ENCODE peak calls at places on chromosomes 12 and 14, in six cellular contexts. V is hepatocyte, G is nephron progenitor cell, J is uterus, U is BE2C, H is AG04449. T is an unnamed sample.

GRCh38 chr12:1518763-1519516 is 75.4 kb downstream of the FBXL14 start:
- DNase-seq in U (no peak), H (peak), G (no peak), V (peak), J (no peak), T (no peak)

GRCh38 chr14:83764656-83765055 is 1765.3 kb upstream of the FLRT2 start:
- DNase-seq in U (no peak), G (no peak), J (no peak), V (no peak), H (no peak), T (no peak)

GRCh38 chr12:98725481-98726247 is 80.6 kb downstream of the APAF1 start:
- DNase-seq in J (peak), H (peak), V (peak), G (peak), U (peak), T (peak)

GRCh38 chr12:32809846-32810245 is 54.1 kb upstream of the YARS2 start:
- DNase-seq in V (no peak), H (no peak), G (no peak), J (no peak), U (no peak), T (no peak)

GRCh38 chr12:123242083-123242904 is 9.1 kb downstream of the MTRFR start:
- DNase-seq in V (peak), H (no peak), J (no peak), G (no peak), U (no peak), T (no peak)

GRCh38 chr12:108214486-108214885 is 85.4 kb downstream of the WSCD2 start:
- DNase-seq in J (no peak), G (peak), H (no peak), V (peak), U (no peak), T (peak)

GRCh38 chr12:106585862-106586534 is 3.2 kb downstream of the RFX4 start:
- DNase-seq in U (no peak), V (peak), H (no peak), J (no peak), G (peak), T (peak)

GRCh38 chr12:16350682-16351081 is 3.2 kb downstream of the MGST1 start:
- DNase-seq in V (peak), J (peak), G (no peak), U (no peak), H (peak), T (no peak)

GRCh38 chr12:14775652-14776020 is 27.6 kb downstream of the WBP11 start:
- DNase-seq in U (no peak), H (no peak), G (no peak), J (no peak), V (no peak), T (no peak)

DNA sequence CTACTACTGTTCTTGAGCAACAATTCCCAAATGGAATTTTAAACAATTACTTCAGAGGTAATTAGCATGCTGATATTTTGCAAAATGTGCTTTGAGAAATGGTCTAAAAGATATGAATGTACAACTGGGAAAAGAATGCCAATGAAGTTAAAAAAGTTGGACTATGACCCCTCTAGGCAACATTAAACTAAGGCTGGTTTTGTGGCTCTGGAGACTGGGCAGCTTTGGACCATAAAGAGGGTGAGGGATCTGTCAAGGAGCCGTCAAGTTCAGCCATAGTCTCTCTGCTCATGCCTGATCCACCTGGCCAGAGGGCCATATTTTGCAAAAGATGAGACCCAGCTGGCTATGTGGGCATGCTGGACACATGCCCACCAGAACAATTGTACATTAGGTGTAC is 38.8 kb downstream of the CMAS start:
- DNase-seq in G (no peak), U (no peak), J (no peak), H (no peak), V (no peak), T (no peak)
- TF ChIP-seq CTCF in G (no peak), U (no peak), J (no peak), H (no peak), V (no peak), T (no peak)

GRCh38 chr14:58828298-58828697 is 190.5 kb downstream of the DACT1 start:
- DNase-seq in G (no peak), H (no peak), J (no peak), U (no peak), V (no peak), T (no peak)

GRCh38 chr14:58829594-58829993 is 191.8 kb downstream of the DACT1 start:
- DNase-seq in U (no peak), J (no peak), H (no peak), G (no peak), V (peak), T (no peak)

GRCh38 chr14:58824106-58824505 is 186.3 kb downstream of the DACT1 start:
- DNase-seq in G (no peak), V (no peak), U (no peak), J (no peak), H (no peak), T (no peak)

GRCh38 chr14:58824796-58825195 is 187.0 kb downstream of the DACT1 start:
- DNase-seq in G (no peak), V (no peak), H (no peak), J (no peak), U (no peak), T (no peak)

GRCh38 chr14:58826845-58827686 is 189.3 kb downstream of the DACT1 start:
- DNase-seq in J (no peak), U (no peak), H (no peak), G (no peak), V (no peak), T (no peak)
- TF ChIP-seq CTCF in J (no peak), U (peak), H (no peak), G (peak), V (peak), T (peak)

GRCh38 chr12:85951823-85952222 is 77.7 kb downstream of the NTS start:
- DNase-seq in G (no peak), V (peak), U (no peak), H (no peak), J (no peak), T (no peak)
- TF ChIP-seq CTCF in G (peak), V (peak), U (peak), H (peak), J (no peak), T (peak)

GRCh38 chr14:99034711-99035171 is 237.3 kb downstream of the BCL11B start:
- DNase-seq in J (no peak), G (no peak), H (no peak), V (no peak), U (no peak), T (no peak)
- TF ChIP-seq CTCF in J (no peak), G (no peak), H (no peak), V (no peak), U (no peak), T (no peak)

DNA sequence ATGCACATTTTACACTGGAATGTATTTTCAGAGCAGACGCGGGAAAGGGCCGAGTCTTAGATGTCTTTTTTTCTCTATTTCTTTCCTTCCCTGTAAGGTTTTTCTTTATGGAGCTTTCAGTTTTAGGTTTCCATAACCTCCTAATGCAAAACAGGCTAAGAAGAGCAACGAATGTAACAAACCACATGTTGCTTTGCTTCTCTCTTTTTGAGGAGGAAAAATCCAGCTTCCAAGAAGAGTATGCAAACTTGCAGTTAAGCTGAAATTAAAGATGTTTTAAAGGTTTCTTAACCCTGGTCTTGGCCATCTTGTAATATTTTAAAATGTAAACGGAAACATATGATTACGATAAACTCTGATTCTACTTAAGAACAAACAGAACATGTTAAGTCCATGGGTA is 86.9 kb downstream of the PRICKLE1 start:
- DNase-seq in U (no peak), G (no peak), H (no peak), J (no peak), V (no peak), T (no peak)
- TF ChIP-seq CTCF in U (no peak), G (no peak), H (no peak), J (no peak), V (no peak), T (no peak)

DNA sequence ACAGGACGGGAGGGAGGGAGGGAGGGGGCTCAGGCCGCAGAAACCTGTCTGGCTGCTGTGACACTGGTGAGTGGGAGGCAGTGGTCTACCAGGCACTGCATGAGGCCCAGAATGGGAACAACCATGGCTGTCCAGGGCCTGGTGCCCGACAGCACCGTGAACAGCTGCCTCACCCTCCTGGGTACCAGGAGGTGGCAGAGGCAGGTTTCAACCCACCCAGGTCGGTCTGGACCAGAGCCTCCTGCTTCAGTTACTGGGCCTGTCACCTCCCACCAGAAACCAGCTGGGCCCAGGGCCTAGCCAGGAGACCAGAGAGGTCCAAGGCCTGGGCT is 80.2 kb downstream of the ITPK1 start:
- DNase-seq in H (no peak), V (no peak), J (no peak), G (no peak), U (no peak), T (no peak)
- TF ChIP-seq CTCF in H (no peak), V (no peak), J (no peak), G (no peak), U (no peak), T (no peak)